ENCODE peak calls at places on chromosomes 4 and X, in nine cellular contexts. J is EH; N is fibroblast of mammary gland; K is right lobe of liver; I is left ventricle myocardium superior; G is activated CD4-positive, alpha-beta T cell treated with anti-CD3 and anti-CD28 coated beads, Interleukin-2, amount 50 U/mL, for 1 hour; P is progenitor cell of endocrine pancreas; B is NCI-H1417; C is CD8-positive, alpha-beta T cell. Q is an unnamed sample.

GRCh38 chr4:3201718-3202702 is 46.9 kb upstream of the MSANTD1 start:
- DNase-seq in J (peak; percentile 30), N (peak; percentile 61), K (no peak), I (no peak), G (peak; percentile 59), P (no peak), B (no peak), C (peak; percentile 65), Q (peak; percentile 47)

GRCh38 chrX:108399427-108400165 is 38.6 kb downstream of the COL4A6 start:
- DNase-seq in J (peak; percentile 76), N (peak; percentile 75), K (no peak), I (no peak), G (no peak), P (no peak), B (peak; percentile 44), C (no peak), Q (no peak)

GRCh38 chrX:154363706-154364439 is 10.6 kb downstream of the FLNA start:
- DNase-seq in J (peak; percentile 16), N (no peak), K (no peak), I (no peak), G (no peak), P (no peak), B (no peak), C (no peak), Q (no peak)

GRCh38 chrX:38664285-38664684 is 102.9 kb downstream of the TSPAN7 start:
- DNase-seq in J (peak; percentile 28), N (peak; percentile 59), K (no peak), I (no peak), G (no peak), P (no peak), B (peak; percentile 82), C (no peak), Q (no peak)

GRCh38 chrX:41580423-41581064 is 108.2 kb upstream of the GPR34 start:
- DNase-seq in J (no peak), N (no peak), K (no peak), I (no peak), G (no peak), P (no peak), B (no peak), C (no peak), Q (no peak)

GRCh38 chrX:110671068-110671803 is 124.4 kb downstream of the CHRDL1 start:
- DNase-seq in J (peak; percentile 44), N (peak; percentile 52), K (no peak), I (no peak), G (no peak), P (no peak), B (no peak), C (no peak), Q (no peak)

GRCh38 chrX:9573282-9574106 is 108.6 kb downstream of the TBL1X start:
- DNase-seq in J (no peak), N (no peak), K (no peak), I (no peak), G (no peak), P (no peak), B (peak; percentile 88), C (no peak), Q (no peak)

GRCh38 chr4:90852232-90852631 is 725.0 kb downstream of the CCSER1 start:
- DNase-seq in J (no peak), N (no peak), K (no peak), I (no peak), G (no peak), P (no peak), B (no peak), C (no peak), Q (no peak)

GRCh38 chr4:40718571-40718970 is 31.2 kb upstream of the NSUN7 start:
- DNase-seq in J (no peak), N (no peak), K (peak; percentile 66), I (no peak), G (no peak), P (no peak), B (peak; percentile 80), C (no peak), Q (no peak)

GRCh38 chr4:10893417-10893816 is 208.8 kb upstream of the CLNK start:
- DNase-seq in J (no peak), N (no peak), K (no peak), I (no peak), G (no peak), P (no peak), B (no peak), C (no peak), Q (no peak)

GRCh38 chr4:40918330-40918729 is 168.6 kb downstream of the NSUN7 start:
- DNase-seq in J (peak; percentile 94), N (peak; percentile 87), K (peak; percentile 84), I (peak; percentile 64), G (no peak), P (no peak), B (peak; percentile 7), C (no peak), Q (peak; percentile 90)

GRCh38 chr4:42750091-42750490 is 93.2 kb upstream of the ATP8A1 start:
- DNase-seq in J (no peak), N (peak; percentile 0), K (no peak), I (no peak), G (peak; percentile 9), P (no peak), B (peak; percentile 67), C (peak; percentile 46), Q (no peak)

GRCh38 chr4:44663539-44664263 is 12.3 kb upstream of the YIPF7 start:
- DNase-seq in J (no peak), N (no peak), K (no peak), I (no peak), G (no peak), P (no peak), B (no peak), C (no peak), Q (no peak)

GRCh38 chrX:85544609-85545008 is 165.1 kb upstream of the POF1B start:
- DNase-seq in J (no peak), N (peak; percentile 1), K (no peak), I (no peak), G (no peak), P (no peak), B (peak; percentile 60), C (no peak), Q (no peak)

GRCh38 chr4:7476820-7477219 is 42.1 kb upstream of the PSAPL1 start:
- DNase-seq in J (no peak), N (no peak), K (no peak), I (no peak), G (no peak), P (no peak), B (no peak), C (no peak), Q (no peak)

GRCh38 chr4:111943796-111944203 is 201.5 kb upstream of the FAM241A start:
- DNase-seq in J (peak; percentile 48), N (peak; percentile 59), K (peak; percentile 60), I (peak; percentile 21), G (no peak), P (peak; percentile 10), B (peak; percentile 74), C (no peak), Q (no peak)

GRCh38 chr4:126779001-126779400 is 853.8 kb upstream of the INTU start:
- DNase-seq in J (no peak), N (no peak), K (no peak), I (no peak), G (no peak), P (no peak), B (no peak), C (no peak), Q (no peak)

GRCh38 chr4:103085555-103086196 is 9.1 kb upstream of the SLC9B2 start:
- DNase-seq in J (no peak), N (no peak), K (no peak), I (no peak), G (no peak), P (no peak), B (no peak), C (no peak), Q (no peak)

GRCh38 chr4:21888195-21888976 is 60.2 kb downstream of the KCNIP4 start:
- DNase-seq in J (peak; percentile 96), N (peak; percentile 97), K (no peak), I (no peak), G (no peak), P (no peak), B (no peak), C (no peak), Q (no peak)

GRCh38 chrX:125319646-125320521 is at the start of gene TEX13C:
- DNase-seq in J (no peak), N (no peak), K (no peak), I (no peak), G (no peak), P (no peak), B (no peak), C (no peak), Q (peak; percentile 76)

GRCh38 chr4:163976588-163976987 is 482.1 kb downstream of the TMA16 start:
- DNase-seq in J (no peak), N (no peak), K (no peak), I (no peak), G (no peak), P (no peak), B (no peak), C (no peak), Q (no peak)

GRCh38 chrX:105882581-105883275 is 60.4 kb downstream of the NRK start:
- DNase-seq in J (no peak), N (peak; percentile 12), K (no peak), I (no peak), G (no peak), P (no peak), B (peak; percentile 79), C (no peak), Q (no peak)

GRCh38 chr4:99754756-99755155 is 61.9 kb upstream of the DAPP1 start:
- DNase-seq in J (peak; percentile 6), N (peak; percentile 58), K (no peak), I (no peak), G (no peak), P (no peak), B (peak; percentile 59), C (no peak), Q (no peak)

GRCh38 chr4:74094227-74094626 is 4.8 kb downstream of the CXCL2 start:
- DNase-seq in J (no peak), N (no peak), K (no peak), I (no peak), G (no peak), P (no peak), B (no peak), C (no peak), Q (no peak)

Q was measured in posterior vena cava.